ENCODE peak calls at places on chromosomes 6 and 20, in six cellular contexts. R is HepG2, H is K562, W is H1, J is GM12878, G is GM12892. Y is an unnamed sample.

GRCh38 chr6:155765275-155766194 is 309.9 kb upstream of the NOX3 start:
- DNase-seq in W (no peak), J (no peak), G (no peak), R (peak), H (no peak), Y (no peak)

GRCh38 chr6:121319112-121319553 is 15.1 kb downstream of the TBC1D32 start:
- DNase-seq in G (no peak), J (no peak), R (peak), H (no peak), W (no peak), Y (no peak)

GRCh38 chr6:73516712-73517489 is 3.9 kb downstream of the EEF1A1 start:
- DNase-seq in J (no peak), G (no peak), H (no peak), R (no peak), W (no peak), Y (no peak)

GRCh38 chr6:100230976-100231316 is 233.8 kb downstream of the SIM1 start:
- DNase-seq in W (no peak), J (no peak), R (no peak), H (no peak), G (no peak), Y (no peak)

GRCh38 chr6:10256113-10256690 is 158.7 kb downstream of the TFAP2A start:
- DNase-seq in R (no peak), W (no peak), J (no peak), H (peak), G (peak), Y (no peak)

GRCh38 chr20:3572151-3572550 is 91.0 kb downstream of the GFRA4 start:
- DNase-seq in G (no peak), R (no peak), W (no peak), J (no peak), H (no peak), Y (no peak)

GRCh38 chr6:142942805-142943227 is 2.2 kb downstream of the HIVEP2 start:
- DNase-seq in H (peak), R (peak), G (no peak), W (no peak), J (no peak), Y (no peak)

GRCh38 chr6:128963561-128963960 is 80.6 kb downstream of the LAMA2 start:
- DNase-seq in R (no peak), J (no peak), G (no peak), H (no peak), W (no peak), Y (no peak)

GRCh38 chr6:3410385-3411360 is 46.2 kb downstream of the SLC22A23 start:
- DNase-seq in R (peak), G (peak), H (peak), J (no peak), W (no peak), Y (no peak)

GRCh38 chr6:33456156-33456555 is 1.8 kb downstream of the ZBTB9 start:
- DNase-seq in R (no peak), W (no peak), G (no peak), J (no peak), H (no peak), Y (no peak)

GRCh38 chr20:44594730-44595129 is 12.4 kb downstream of the PKIG start:
- DNase-seq in H (no peak), W (no peak), J (no peak), R (no peak), G (no peak), Y (no peak)

GRCh38 chr20:19907326-19908056 is 109.7 kb upstream of the NAA20 start:
- DNase-seq in H (no peak), J (no peak), W (no peak), R (no peak), G (no peak), Y (no peak)

GRCh38 chr6:100460650-100461204 is 4.0 kb downstream of the SIM1 start:
- DNase-seq in R (no peak), J (no peak), H (peak), W (no peak), G (no peak), Y (no peak)

DNA sequence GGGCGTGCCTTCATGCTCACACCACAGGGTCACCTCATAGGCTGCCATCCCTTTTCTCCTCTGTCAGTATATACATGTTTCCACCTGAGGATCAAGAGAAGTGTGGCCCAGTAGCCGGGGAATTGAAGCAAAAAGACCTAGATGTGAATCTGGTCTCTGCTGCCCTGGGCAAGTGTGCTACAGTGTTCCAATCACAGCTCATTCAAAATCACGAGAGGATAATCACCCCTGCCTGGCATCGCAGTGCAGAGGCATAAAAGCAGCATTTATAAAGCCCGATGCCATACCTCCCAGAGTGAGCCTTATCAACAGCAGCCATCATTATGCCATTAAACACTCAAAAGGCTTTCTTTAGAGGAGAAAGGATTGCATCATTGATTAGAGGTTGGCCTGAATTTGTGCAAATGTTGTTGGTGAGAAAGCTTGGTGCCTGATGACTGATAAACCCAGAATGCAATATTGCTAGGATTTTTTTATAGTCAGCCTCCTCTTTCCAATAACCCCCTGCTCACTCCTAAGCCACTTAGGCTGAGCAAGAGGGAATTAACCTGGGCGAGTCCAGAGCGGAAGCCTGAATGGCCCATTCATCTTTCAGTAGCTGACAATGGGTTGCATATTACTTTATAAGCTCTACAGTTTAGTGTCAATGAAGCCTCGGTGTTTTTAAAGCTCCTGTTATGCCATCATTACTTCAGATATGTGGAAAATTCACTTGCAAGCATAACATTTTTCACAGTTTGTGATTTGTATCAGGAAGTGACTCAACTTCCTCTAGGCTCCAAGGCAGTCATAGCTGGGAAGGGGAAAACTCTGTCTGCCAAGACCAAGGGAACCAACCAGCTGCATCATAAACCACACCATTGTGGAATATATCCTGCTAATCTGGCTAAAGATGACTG is 92.5 kb upstream of the NXT1 start:
- DNase-seq in G (no peak), R (no peak), H (no peak), W (no peak), J (no peak), Y (no peak)
- TF ChIP-seq POLR2A in G (no peak), R (no peak), H (no peak), W (no peak), J (no peak), Y (no peak)

DNA sequence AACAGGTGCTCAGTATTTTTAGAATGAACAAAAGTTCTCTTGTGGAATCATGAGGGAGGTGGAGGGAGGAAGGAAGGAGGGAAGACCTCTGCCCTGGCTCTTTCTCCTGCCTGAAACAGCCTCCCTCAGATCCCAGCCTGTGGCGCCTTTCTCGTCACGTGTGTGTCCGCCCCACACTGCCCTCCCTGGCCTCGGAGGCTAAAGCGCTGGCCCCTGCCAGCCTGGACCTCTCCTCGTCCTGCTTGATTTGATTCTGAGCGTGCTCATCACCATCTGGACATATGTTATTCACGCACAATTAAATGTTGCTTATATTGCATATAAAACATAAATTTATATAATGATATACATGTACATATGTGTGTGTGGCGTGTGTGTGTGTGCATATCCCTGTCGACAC is 41.0 kb downstream of the PHACTR3 start:
- DNase-seq in J (no peak), W (no peak), G (no peak), H (no peak), R (no peak), Y (no peak)
- TF ChIP-seq TAF1 in J (no peak), W (no peak), G (no peak), H (no peak), R (no peak), Y (no peak)

GRCh38 chr6:52284460-52285173 is at the start of gene MCM3:
- DNase-seq in G (peak), R (peak), W (peak), H (peak), J (peak), Y (peak)
- TF ChIP-seq POLR2AphosphoS5 in G (peak), R (peak), W (peak), H (peak), J (peak), Y (peak)

DNA sequence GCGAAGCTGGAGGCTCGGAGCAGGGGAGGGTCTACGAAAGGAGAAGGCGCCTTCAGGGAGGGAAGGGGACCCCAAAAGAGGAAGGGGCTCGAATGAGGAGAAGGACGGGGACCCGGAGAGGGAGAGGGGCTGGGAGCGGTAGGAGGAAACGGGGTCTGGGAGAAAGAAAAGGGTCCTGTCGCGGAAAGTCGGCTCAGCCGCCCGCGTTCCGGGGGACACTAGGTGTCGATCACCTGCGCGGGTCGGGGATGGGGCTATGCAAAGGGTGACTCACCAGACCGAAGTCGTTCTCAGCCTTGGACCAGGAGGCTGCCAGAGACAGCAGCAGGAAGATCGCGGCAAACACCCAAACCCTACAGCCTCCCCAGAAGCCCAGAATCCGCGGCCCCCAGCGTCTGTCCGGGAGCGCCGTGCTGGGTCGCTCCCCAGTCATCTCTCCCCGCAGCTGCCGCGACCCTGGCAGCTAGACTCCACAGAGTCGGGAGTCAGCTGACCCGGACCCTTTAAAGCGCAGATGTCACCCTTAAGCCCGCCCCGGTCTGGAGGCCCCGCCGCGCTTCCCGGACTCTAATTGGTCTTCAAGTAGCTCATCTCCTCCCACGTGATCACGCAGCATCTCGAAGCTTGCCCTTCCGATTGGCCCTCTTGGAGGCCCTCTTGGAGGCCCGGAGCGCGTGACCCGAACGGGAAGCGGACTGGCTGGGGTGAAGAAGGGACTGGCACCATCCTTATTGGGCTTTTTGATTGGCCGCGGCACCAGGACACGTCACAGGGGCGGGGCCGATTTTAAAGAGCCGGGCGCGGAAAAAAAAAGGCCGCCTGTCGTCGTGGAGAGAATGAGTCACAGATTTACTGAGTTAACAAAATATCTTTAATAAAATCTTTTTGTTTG is at the start of gene NEU1:
- DNase-seq in J (peak), R (peak), G (peak), H (peak), W (peak), Y (peak)
- TF ChIP-seq POLR2A in J (peak), R (peak), G (peak), H (peak), W (peak), Y (peak)

GRCh38 chr6:102501615-102502014 is 1108.1 kb downstream of the GRIK2 start:
- DNase-seq in R (no peak), W (no peak), G (no peak), H (no peak), J (peak), Y (no peak)
- TF ChIP-seq TAF1 in R (no peak), W (no peak), G (no peak), H (no peak), J (no peak), Y (no peak)

GRCh38 chr20:11697646-11698045 is 220.0 kb upstream of the BTBD3 start:
- DNase-seq in H (no peak), J (no peak), R (no peak), W (no peak), G (no peak), Y (no peak)

GRCh38 chr20:11698124-11698523 is 219.6 kb upstream of the BTBD3 start:
- DNase-seq in H (no peak), G (no peak), W (no peak), R (no peak), J (no peak), Y (no peak)

GRCh38 chr20:11705512-11705911 is 212.2 kb upstream of the BTBD3 start:
- DNase-seq in G (no peak), H (no peak), J (no peak), W (no peak), R (no peak), Y (no peak)

DNA sequence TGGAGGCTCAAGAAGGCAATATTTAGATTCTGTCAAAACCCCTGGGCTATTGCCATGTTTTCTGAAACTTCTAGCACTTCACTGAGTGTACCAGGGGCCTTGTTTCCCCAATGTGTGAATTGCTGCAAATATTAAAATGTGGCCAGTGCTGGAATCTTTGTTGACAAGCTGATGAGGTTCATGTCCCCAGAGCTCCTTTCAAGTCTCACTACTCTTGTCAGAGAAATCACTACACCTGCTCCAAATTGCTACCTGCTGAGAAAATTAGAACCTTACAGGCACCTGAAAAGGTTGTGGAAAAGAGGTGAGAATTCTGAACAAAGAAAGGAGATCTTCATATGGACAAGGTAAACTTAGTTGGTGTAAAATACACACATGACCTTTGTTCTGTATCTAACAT is 214.6 kb upstream of the BTBD3 start:
- DNase-seq in W (no peak), R (no peak), G (no peak), J (no peak), H (no peak), Y (no peak)
- TF ChIP-seq POLR2AphosphoS5 in W (no peak), R (no peak), G (no peak), J (no peak), H (no peak), Y (no peak)

GRCh38 chr6:36851632-36852031 is 12.4 kb upstream of the CPNE5 start:
- DNase-seq in J (no peak), G (no peak), R (no peak), H (no peak), W (no peak), Y (no peak)

GRCh38 chr6:36853325-36853724 is 14.1 kb upstream of the CPNE5 start:
- DNase-seq in H (no peak), R (no peak), J (no peak), G (no peak), W (no peak), Y (no peak)

GRCh38 chr6:36850001-36850400 is 10.8 kb upstream of the CPNE5 start:
- DNase-seq in H (no peak), W (no peak), R (no peak), G (no peak), J (no peak), Y (no peak)

GRCh38 chr6:36851149-36851614 is 11.9 kb upstream of the CPNE5 start:
- DNase-seq in R (peak), H (peak), W (no peak), G (no peak), J (no peak), Y (no peak)

GRCh38 chr6:36852481-36853147 is 13.4 kb upstream of the CPNE5 start:
- DNase-seq in W (no peak), R (peak), G (no peak), J (no peak), H (no peak), Y (no peak)
- TF ChIP-seq POLR2A in W (no peak), R (no peak), G (no peak), J (no peak), H (peak), Y (no peak)

DNA sequence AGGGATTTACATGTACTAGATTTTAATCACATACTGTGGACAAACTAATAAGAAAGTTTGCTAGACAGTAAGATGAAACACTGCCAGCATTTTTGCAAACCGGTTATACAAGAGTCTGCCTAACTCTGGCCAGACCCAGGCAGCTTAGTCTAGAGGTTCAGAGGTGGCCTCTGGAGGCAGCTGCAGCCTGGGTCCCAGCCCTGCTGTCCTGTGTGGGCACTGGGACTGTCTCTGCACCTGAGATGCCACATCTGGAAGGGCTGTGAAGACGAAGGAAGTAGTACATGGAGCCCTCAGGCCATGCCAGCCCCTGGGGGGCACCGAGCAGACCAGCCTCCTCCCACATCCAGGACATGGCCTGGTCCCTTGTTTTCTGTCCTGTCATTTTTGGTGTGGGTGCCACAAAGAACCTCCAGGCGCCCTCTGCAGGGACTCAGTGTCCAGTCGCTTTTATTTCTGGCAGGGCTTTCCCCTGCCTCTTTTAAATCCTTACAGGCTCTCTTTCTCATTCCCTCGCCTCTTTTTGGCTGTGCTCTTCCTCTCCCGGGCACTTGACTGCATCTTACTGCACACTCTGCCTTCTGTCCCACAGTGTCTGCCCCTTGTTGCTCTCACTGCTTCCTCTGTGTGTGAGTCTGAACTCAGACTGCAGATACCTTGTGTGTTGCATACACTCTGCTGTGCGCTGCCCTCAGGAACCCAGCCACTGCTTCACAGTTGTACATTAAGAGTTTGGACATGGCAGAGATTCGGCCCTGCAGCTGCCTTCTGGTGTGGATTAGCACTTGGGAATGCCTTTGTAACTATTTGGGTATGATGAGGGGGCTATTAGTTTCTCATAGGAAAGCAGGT is 216.7 kb downstream of the ZDHHC14 start:
- DNase-seq in G (no peak), W (no peak), R (peak), H (no peak), J (no peak), Y (peak)
- TF ChIP-seq TAF1 in G (no peak), W (no peak), R (no peak), H (no peak), J (no peak), Y (no peak)

GRCh38 chr20:47480239-47480638 is 21.4 kb upstream of the NCOA3 start:
- DNase-seq in G (no peak), R (no peak), J (no peak), W (no peak), H (no peak), Y (no peak)
- TF ChIP-seq POLR2AphosphoS5 in G (no peak), R (no peak), J (no peak), W (no peak), H (no peak), Y (no peak)